ENCODE peak calls at places on chromosome 16, in seven cellular contexts. One of them, this sample, is unnamed.

GRCh38 chr16:67244387-67245188 is 2.7 kb downstream of the FHOD1 start:
- DNase-seq in T-cell: peak
- DNase-seq in choroid plexus epithelial cell: peak
- DNase-seq in AG08395: peak
- DNase-seq in myocyte: peak
- DNase-seq in activated CD8-positive, alpha-beta T cell treated with anti-CD3 and anti-CD28 coated beads for 36 hours: peak
- DNase-seq in NCI-H460: peak
- DNase-seq in this sample: peak

GRCh38 chr16:73794936-73795335 is 501.7 kb upstream of the PSMD7 start:
- DNase-seq in AG08395: no peak
- DNase-seq in myocyte: no peak
- DNase-seq in choroid plexus epithelial cell: no peak
- DNase-seq in activated CD8-positive, alpha-beta T cell treated with anti-CD3 and anti-CD28 coated beads for 36 hours: no peak
- DNase-seq in NCI-H460: no peak
- DNase-seq in T-cell: no peak
- DNase-seq in this sample: no peak

GRCh38 chr16:30977502-30977901 is 7.5 kb upstream of the HSD3B7 start:
- DNase-seq in choroid plexus epithelial cell: no peak
- DNase-seq in T-cell: no peak
- DNase-seq in NCI-H460: no peak
- DNase-seq in AG08395: no peak
- DNase-seq in myocyte: no peak
- DNase-seq in activated CD8-positive, alpha-beta T cell treated with anti-CD3 and anti-CD28 coated beads for 36 hours: peak
- DNase-seq in this sample: no peak

GRCh38 chr16:70634861-70635260 is 11.5 kb upstream of the IL34 start:
- DNase-seq in activated CD8-positive, alpha-beta T cell treated with anti-CD3 and anti-CD28 coated beads for 36 hours: no peak
- DNase-seq in myocyte: no peak
- DNase-seq in T-cell: no peak
- DNase-seq in choroid plexus epithelial cell: peak
- DNase-seq in AG08395: no peak
- DNase-seq in NCI-H460: no peak
- DNase-seq in this sample: no peak

GRCh38 chr16:5523794-5524193 is 426.2 kb upstream of the EEF2KMT start:
- DNase-seq in T-cell: no peak
- DNase-seq in NCI-H460: no peak
- DNase-seq in activated CD8-positive, alpha-beta T cell treated with anti-CD3 and anti-CD28 coated beads for 36 hours: no peak
- DNase-seq in choroid plexus epithelial cell: no peak
- DNase-seq in myocyte: no peak
- DNase-seq in AG08395: no peak
- DNase-seq in this sample: no peak

GRCh38 chr16:57791903-57792461 is 10.3 kb downstream of the KIFC3 start:
- DNase-seq in myocyte: no peak
- DNase-seq in T-cell: no peak
- DNase-seq in AG08395: no peak
- DNase-seq in NCI-H460: no peak
- DNase-seq in activated CD8-positive, alpha-beta T cell treated with anti-CD3 and anti-CD28 coated beads for 36 hours: no peak
- DNase-seq in choroid plexus epithelial cell: no peak
- DNase-seq in this sample: no peak

GRCh38 chr16:31088459-31089183 is at the start of gene PRSS53:
- DNase-seq in choroid plexus epithelial cell: no peak
- DNase-seq in activated CD8-positive, alpha-beta T cell treated with anti-CD3 and anti-CD28 coated beads for 36 hours: no peak
- DNase-seq in T-cell: no peak
- DNase-seq in myocyte: no peak
- DNase-seq in NCI-H460: no peak
- DNase-seq in AG08395: no peak
- DNase-seq in this sample: no peak

GRCh38 chr16:67883146-67883871 is 1.4 kb upstream of the NRN1L start:
- DNase-seq in NCI-H460: no peak
- DNase-seq in myocyte: no peak
- DNase-seq in AG08395: no peak
- DNase-seq in activated CD8-positive, alpha-beta T cell treated with anti-CD3 and anti-CD28 coated beads for 36 hours: no peak
- DNase-seq in T-cell: no peak
- DNase-seq in choroid plexus epithelial cell: no peak
- DNase-seq in this sample: no peak

GRCh38 chr16:11328172-11329079 is 16.8 kb upstream of the RMI2 start:
- DNase-seq in myocyte: peak
- DNase-seq in T-cell: peak
- DNase-seq in choroid plexus epithelial cell: peak
- DNase-seq in activated CD8-positive, alpha-beta T cell treated with anti-CD3 and anti-CD28 coated beads for 36 hours: peak
- DNase-seq in AG08395: peak
- DNase-seq in NCI-H460: peak
- DNase-seq in this sample: peak

GRCh38 chr16:85812031-85812807 is 12.7 kb downstream of the COX4I1 start:
- DNase-seq in AG08395: no peak
- DNase-seq in T-cell: no peak
- DNase-seq in NCI-H460: no peak
- DNase-seq in choroid plexus epithelial cell: no peak
- DNase-seq in myocyte: no peak
- DNase-seq in activated CD8-positive, alpha-beta T cell treated with anti-CD3 and anti-CD28 coated beads for 36 hours: no peak
- DNase-seq in this sample: peak

GRCh38 chr16:85329059-85329812 is 217.0 kb upstream of the CIBAR2 start:
- DNase-seq in myocyte: no peak
- DNase-seq in activated CD8-positive, alpha-beta T cell treated with anti-CD3 and anti-CD28 coated beads for 36 hours: no peak
- DNase-seq in T-cell: no peak
- DNase-seq in NCI-H460: no peak
- DNase-seq in choroid plexus epithelial cell: peak
- DNase-seq in AG08395: no peak
- DNase-seq in this sample: no peak

GRCh38 chr16:1097800-1098199 is 1.8 kb upstream of the C1QTNF8 start:
- DNase-seq in AG08395: peak
- DNase-seq in myocyte: peak
- DNase-seq in NCI-H460: no peak
- DNase-seq in activated CD8-positive, alpha-beta T cell treated with anti-CD3 and anti-CD28 coated beads for 36 hours: no peak
- DNase-seq in T-cell: no peak
- DNase-seq in choroid plexus epithelial cell: no peak
- DNase-seq in this sample: peak

GRCh38 chr16:66544358-66544757 is 5.6 kb downstream of the TK2 start:
- DNase-seq in choroid plexus epithelial cell: no peak
- DNase-seq in NCI-H460: no peak
- DNase-seq in myocyte: no peak
- DNase-seq in activated CD8-positive, alpha-beta T cell treated with anti-CD3 and anti-CD28 coated beads for 36 hours: no peak
- DNase-seq in T-cell: no peak
- DNase-seq in AG08395: no peak
- DNase-seq in this sample: no peak

GRCh38 chr16:66925322-66925840 is at the start of gene RRAD:
- DNase-seq in T-cell: no peak
- DNase-seq in AG08395: no peak
- DNase-seq in activated CD8-positive, alpha-beta T cell treated with anti-CD3 and anti-CD28 coated beads for 36 hours: no peak
- DNase-seq in NCI-H460: no peak
- DNase-seq in choroid plexus epithelial cell: peak
- DNase-seq in myocyte: peak
- DNase-seq in this sample: peak

GRCh38 chr16:87393680-87394055 is 1.5 kb downstream of the MAP1LC3B start:
- DNase-seq in T-cell: no peak
- DNase-seq in activated CD8-positive, alpha-beta T cell treated with anti-CD3 and anti-CD28 coated beads for 36 hours: no peak
- DNase-seq in choroid plexus epithelial cell: no peak
- DNase-seq in AG08395: no peak
- DNase-seq in NCI-H460: no peak
- DNase-seq in myocyte: no peak
- DNase-seq in this sample: no peak

GRCh38 chr16:69188716-69189115 is 1.8 kb downstream of the SNTB2 start:
- DNase-seq in activated CD8-positive, alpha-beta T cell treated with anti-CD3 and anti-CD28 coated beads for 36 hours: no peak
- DNase-seq in myocyte: peak
- DNase-seq in choroid plexus epithelial cell: no peak
- DNase-seq in T-cell: no peak
- DNase-seq in NCI-H460: no peak
- DNase-seq in AG08395: no peak
- DNase-seq in this sample: no peak

GRCh38 chr16:86483-86952 is 8.5 kb downstream of the MPG start:
- DNase-seq in activated CD8-positive, alpha-beta T cell treated with anti-CD3 and anti-CD28 coated beads for 36 hours: no peak
- DNase-seq in NCI-H460: no peak
- DNase-seq in myocyte: no peak
- DNase-seq in T-cell: no peak
- DNase-seq in AG08395: no peak
- DNase-seq in choroid plexus epithelial cell: no peak
- DNase-seq in this sample: no peak

GRCh38 chr16:16120382-16121184 is 102.7 kb downstream of the ABCC6 start:
- DNase-seq in choroid plexus epithelial cell: peak
- DNase-seq in myocyte: no peak
- DNase-seq in T-cell: no peak
- DNase-seq in activated CD8-positive, alpha-beta T cell treated with anti-CD3 and anti-CD28 coated beads for 36 hours: no peak
- DNase-seq in NCI-H460: no peak
- DNase-seq in AG08395: no peak
- DNase-seq in this sample: no peak

GRCh38 chr16:23348579-23349469 is 46.7 kb downstream of the SCNN1B start:
- DNase-seq in T-cell: no peak
- DNase-seq in myocyte: no peak
- DNase-seq in activated CD8-positive, alpha-beta T cell treated with anti-CD3 and anti-CD28 coated beads for 36 hours: peak
- DNase-seq in AG08395: no peak
- DNase-seq in NCI-H460: no peak
- DNase-seq in choroid plexus epithelial cell: no peak
- DNase-seq in this sample: no peak

GRCh38 chr16:2528161-2529060 is 2.8 kb downstream of the CEMP1 start:
- DNase-seq in choroid plexus epithelial cell: no peak
- DNase-seq in myocyte: no peak
- DNase-seq in AG08395: no peak
- DNase-seq in activated CD8-positive, alpha-beta T cell treated with anti-CD3 and anti-CD28 coated beads for 36 hours: no peak
- DNase-seq in NCI-H460: no peak
- DNase-seq in T-cell: no peak
- DNase-seq in this sample: no peak

GRCh38 chr16:6735631-6736030 is 597.0 kb upstream of the RBFOX1 start:
- DNase-seq in myocyte: no peak
- DNase-seq in NCI-H460: no peak
- DNase-seq in T-cell: no peak
- DNase-seq in choroid plexus epithelial cell: no peak
- DNase-seq in activated CD8-positive, alpha-beta T cell treated with anti-CD3 and anti-CD28 coated beads for 36 hours: no peak
- DNase-seq in AG08395: no peak
- DNase-seq in this sample: no peak

GRCh38 chr16:73197598-73197997 is 149.7 kb upstream of the ZFHX3 start:
- DNase-seq in NCI-H460: no peak
- DNase-seq in AG08395: no peak
- DNase-seq in T-cell: no peak
- DNase-seq in activated CD8-positive, alpha-beta T cell treated with anti-CD3 and anti-CD28 coated beads for 36 hours: no peak
- DNase-seq in choroid plexus epithelial cell: no peak
- DNase-seq in myocyte: no peak
- DNase-seq in this sample: no peak

GRCh38 chr16:53689636-53690035 is 14.0 kb downstream of the RPGRIP1L start:
- DNase-seq in myocyte: no peak
- DNase-seq in AG08395: no peak
- DNase-seq in NCI-H460: no peak
- DNase-seq in T-cell: no peak
- DNase-seq in activated CD8-positive, alpha-beta T cell treated with anti-CD3 and anti-CD28 coated beads for 36 hours: no peak
- DNase-seq in choroid plexus epithelial cell: no peak
- DNase-seq in this sample: no peak

GRCh38 chr16:15961060-15961511 is 11.7 kb downstream of the ABCC1 start:
- DNase-seq in myocyte: no peak
- DNase-seq in NCI-H460: no peak
- DNase-seq in T-cell: peak
- DNase-seq in activated CD8-positive, alpha-beta T cell treated with anti-CD3 and anti-CD28 coated beads for 36 hours: peak
- DNase-seq in AG08395: no peak
- DNase-seq in choroid plexus epithelial cell: peak
- DNase-seq in this sample: no peak

GRCh38 chr16:49158029-49158642 is 123.5 kb downstream of the CBLN1 start:
- DNase-seq in myocyte: peak
- DNase-seq in NCI-H460: peak
- DNase-seq in AG08395: peak
- DNase-seq in activated CD8-positive, alpha-beta T cell treated with anti-CD3 and anti-CD28 coated beads for 36 hours: peak
- DNase-seq in choroid plexus epithelial cell: peak
- DNase-seq in T-cell: no peak
- DNase-seq in this sample: peak

GRCh38 chr16:61148930-61149329 is 887.3 kb downstream of the CDH8 start:
- DNase-seq in NCI-H460: no peak
- DNase-seq in myocyte: no peak
- DNase-seq in activated CD8-positive, alpha-beta T cell treated with anti-CD3 and anti-CD28 coated beads for 36 hours: no peak
- DNase-seq in AG08395: no peak
- DNase-seq in T-cell: no peak
- DNase-seq in choroid plexus epithelial cell: no peak
- DNase-seq in this sample: no peak